ENCODE peak calls at places on chromosome 2, in eight cellular contexts. U, Y, J, L, I, N, V and P are unnamed samples.

GRCh38 chr2:133760366-133760765 is 192.1 kb upstream of the NCKAP5 start:
- DNase-seq in N (no peak), V (no peak), U (no peak), L (no peak), Y (no peak), I (no peak), J (no peak), P (no peak)

GRCh38 chr2:22481507-22482217 is 903.3 kb upstream of the KLHL29 start:
- DNase-seq in L (peak), V (no peak), U (no peak), N (no peak), I (no peak), Y (no peak), J (no peak), P (no peak)

GRCh38 chr2:79713131-79713785 is 200.4 kb downstream of the CTNNA2 start:
- DNase-seq in N (no peak), I (no peak), U (no peak), Y (no peak), L (no peak), V (no peak), J (no peak), P (peak)

GRCh38 chr2:80715433-80715832 is 410.9 kb upstream of the LRRTM1 start:
- DNase-seq in Y (no peak), N (no peak), J (no peak), L (no peak), U (no peak), V (no peak), I (no peak), P (no peak)

GRCh38 chr2:226754821-226755536 is 44.6 kb downstream of the IRS1 start:
- DNase-seq in Y (no peak), J (no peak), V (no peak), I (no peak), N (no peak), L (no peak), U (no peak), P (no peak)

GRCh38 chr2:237901932-237902846 is 42.8 kb downstream of the RAMP1 start:
- DNase-seq in U (no peak), Y (no peak), I (no peak), L (no peak), V (peak), N (peak), J (no peak), P (no peak)

GRCh38 chr2:145753209-145753608 is 1233.3 kb upstream of the ZEB2 start:
- DNase-seq in N (no peak), I (no peak), Y (no peak), U (no peak), J (no peak), V (no peak), L (no peak), P (no peak)

GRCh38 chr2:186459009-186459408 is 27.1 kb upstream of the ZC3H15 start:
- DNase-seq in N (no peak), L (no peak), U (peak), Y (peak), V (no peak), I (peak), J (no peak), P (peak)

GRCh38 chr2:53455094-53455493 is 312.5 kb upstream of the CHAC2 start:
- DNase-seq in U (no peak), N (no peak), I (no peak), J (no peak), V (no peak), Y (no peak), L (no peak), P (no peak)

GRCh38 chr2:70897977-70898226 is 37.8 kb upstream of the ATP6V1B1 start:
- DNase-seq in U (no peak), L (no peak), J (no peak), Y (no peak), V (no peak), N (no peak), I (no peak), P (no peak)

GRCh38 chr2:46988733-46989481 is 73.3 kb upstream of the MCFD2 start:
- DNase-seq in L (no peak), V (no peak), I (no peak), J (peak), Y (no peak), N (no peak), U (peak), P (no peak)

GRCh38 chr2:129812071-129812470 is 167.4 kb upstream of the RAB6C start:
- DNase-seq in J (peak), N (no peak), L (peak), Y (no peak), U (peak), V (no peak), I (no peak), P (peak)

GRCh38 chr2:162613839-162614238 is 224.7 kb downstream of the KCNH7 start:
- DNase-seq in N (no peak), Y (no peak), V (no peak), J (no peak), L (no peak), I (no peak), U (no peak), P (no peak)

GRCh38 chr2:778680-779350 is 101.6 kb upstream of the TMEM18 start:
- DNase-seq in I (no peak), U (no peak), V (no peak), Y (no peak), L (no peak), N (no peak), J (no peak), P (no peak)

GRCh38 chr2:53970095-53970897 is 497 bp downstream of the PSME4 start:
- DNase-seq in L (peak), V (peak), Y (no peak), I (peak), N (no peak), U (peak), J (peak), P (peak)

GRCh38 chr2:1736045-1736444 is 8.3 kb downstream of the PXDN start:
- DNase-seq in N (no peak), U (no peak), Y (no peak), L (no peak), V (no peak), J (peak), I (no peak), P (no peak)

GRCh38 chr2:170525566-170525900 is 189.6 kb upstream of the SP5 start:
- DNase-seq in L (peak), J (peak), N (no peak), V (peak), Y (peak), I (peak), U (peak), P (no peak)

GRCh38 chr2:240925191-240925575 is 19.0 kb downstream of the CROCC2 start:
- DNase-seq in L (no peak), N (peak), V (peak), J (peak), Y (no peak), U (no peak), I (peak), P (peak)

GRCh38 chr2:144660518-144661316 is 140.8 kb upstream of the ZEB2 start:
- DNase-seq in I (peak), N (no peak), U (no peak), Y (no peak), J (no peak), L (no peak), V (no peak), P (peak)

DNA sequence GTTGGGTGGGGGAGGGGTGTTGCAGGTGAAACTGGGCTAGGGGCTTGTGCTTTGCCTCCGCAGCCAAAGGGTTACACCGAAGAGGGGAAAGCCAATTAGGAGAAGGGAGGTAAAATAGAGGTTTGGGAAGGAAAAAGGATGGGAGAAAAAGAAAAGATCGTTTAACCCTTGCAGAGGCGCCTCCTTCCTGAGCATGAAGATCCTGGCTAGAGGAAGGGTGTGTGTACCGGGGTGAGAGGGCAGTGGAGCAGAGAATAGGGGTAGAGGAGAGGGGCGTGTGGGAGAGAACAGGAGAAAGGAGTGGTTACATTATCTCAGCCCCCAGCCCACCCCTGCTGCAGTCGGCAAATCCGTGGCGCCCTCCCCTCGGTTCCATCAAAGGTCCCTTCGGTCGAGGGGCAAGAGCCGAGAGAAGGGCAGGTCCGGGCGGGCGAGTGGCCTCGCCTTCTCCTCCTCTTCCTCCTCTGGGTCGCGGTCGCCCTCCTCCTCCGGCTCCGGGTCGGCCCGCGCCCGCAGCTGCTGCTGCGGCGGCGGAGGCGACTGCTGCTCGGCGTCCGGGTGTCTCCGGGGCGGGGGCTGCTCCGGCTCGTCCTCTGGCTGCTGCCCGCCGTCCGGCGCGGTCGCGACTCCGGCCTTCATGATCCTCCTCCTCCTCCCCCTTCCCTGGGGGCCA is 1.2 kb downstream of the MARCHF4 start:
- DNase-seq in I (no peak), Y (no peak), U (no peak), V (no peak), L (no peak), J (no peak), N (no peak), P (no peak)
- TF ChIP-seq POLR2A in I (no peak), Y (no peak), U (no peak), V (no peak), L (no peak), J (no peak), N (no peak), P (no peak)

DNA sequence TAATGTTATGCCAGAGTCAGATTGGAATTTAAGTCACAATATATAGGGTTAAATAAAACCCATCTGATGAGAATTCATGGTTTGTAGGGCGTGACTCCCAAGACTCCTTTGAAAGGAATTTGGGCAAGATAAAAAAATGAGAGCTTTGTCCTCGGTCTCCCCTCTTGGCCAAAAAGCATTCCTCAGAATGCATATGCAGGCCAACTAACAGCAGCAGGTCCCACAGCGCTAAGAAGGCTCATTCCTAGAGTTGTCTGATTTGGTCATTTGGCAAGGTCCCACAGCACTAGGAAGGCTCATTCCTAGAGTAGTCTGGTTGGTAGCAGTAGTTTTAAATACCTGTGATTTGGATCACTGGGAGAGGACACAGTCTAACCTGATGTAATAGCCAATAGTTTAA is 106.3 kb upstream of the B3GNT2 start:
- DNase-seq in U (no peak), I (no peak), J (no peak), N (no peak), Y (no peak), V (no peak), L (no peak), P (no peak)
- H3K4me3 ChIP-seq in U (no peak), I (no peak), J (no peak), N (no peak), Y (no peak), V (no peak), L (no peak), P (no peak)

GRCh38 chr2:21042708-21042957 is 1.2 kb downstream of the APOB start:
- DNase-seq in J (no peak), Y (no peak), L (no peak), N (no peak), I (no peak), U (no peak), V (no peak), P (no peak)

GRCh38 chr2:21042958-21043743 is 722 bp downstream of the APOB start:
- DNase-seq in Y (peak), N (peak), I (peak), L (peak), J (peak), U (peak), V (peak), P (peak)

GRCh38 chr2:21044694-21045371 is 960 bp upstream of the APOB start:
- DNase-seq in U (no peak), V (no peak), L (no peak), J (no peak), N (no peak), I (no peak), Y (no peak), P (peak)

GRCh38 chr2:21041943-21042707 is 1.7 kb downstream of the APOB start:
- DNase-seq in U (peak), L (no peak), Y (no peak), N (no peak), V (no peak), I (no peak), J (no peak), P (no peak)

GRCh38 chr2:21043744-21044532 is at the start of gene APOB:
- DNase-seq in I (no peak), N (peak), J (no peak), L (no peak), U (peak), Y (no peak), V (no peak), P (no peak)
- TF ChIP-seq POLR2A in I (no peak), N (no peak), J (no peak), L (no peak), U (no peak), Y (no peak), V (no peak), P (no peak)

GRCh38 chr2:88831071-88831791 is 139.8 kb downstream of the RPIA start:
- DNase-seq in N (no peak), V (no peak), L (no peak), I (no peak), U (no peak), Y (no peak), J (no peak), P (no peak)

GRCh38 chr2:88827821-88828220 is 136.3 kb downstream of the RPIA start:
- DNase-seq in U (no peak), V (no peak), Y (no peak), N (no peak), J (no peak), L (no peak), I (no peak), P (no peak)

GRCh38 chr2:88826399-88826798 is 134.9 kb downstream of the RPIA start:
- DNase-seq in I (no peak), U (no peak), J (no peak), V (no peak), Y (no peak), L (no peak), N (no peak), P (peak)

GRCh38 chr2:88829607-88830463 is 138.4 kb downstream of the RPIA start:
- DNase-seq in U (no peak), V (no peak), J (no peak), L (no peak), N (no peak), I (no peak), Y (no peak), P (no peak)

GRCh38 chr2:88828397-88829137 is 137.1 kb downstream of the RPIA start:
- DNase-seq in Y (no peak), I (no peak), L (no peak), U (no peak), J (no peak), N (peak), V (no peak), P (no peak)
- H3K4me3 ChIP-seq in Y (no peak), I (no peak), L (no peak), U (no peak), J (no peak), N (no peak), V (no peak), P (no peak)